ENCODE peak calls at places on chromosomes 5 and 9, in eight cellular contexts. One of them, this sample, is unnamed.

GRCh38 chr9:86983260-86984255 is 36.3 kb upstream of the GAS1 start:
- DNase-seq in naive thymus-derived CD8-positive, alpha-beta T cell: no peak
- DNase-seq in NCI-H1105: no peak
- DNase-seq in NCI-H2029: no peak
- DNase-seq in NCI-H1436: no peak
- DNase-seq in cardiac muscle cell: peak; percentile 99
- DNase-seq in Right ventricle myocardium superior: peak; percentile 41
- DNase-seq in tibial artery: no peak
- DNase-seq in this sample: no peak

GRCh38 chr5:107982703-107983425 is 312.1 kb upstream of the EFNA5 start:
- DNase-seq in NCI-H2029: no peak
- DNase-seq in NCI-H1105: peak; percentile 43
- DNase-seq in naive thymus-derived CD8-positive, alpha-beta T cell: no peak
- DNase-seq in cardiac muscle cell: no peak
- DNase-seq in NCI-H1436: peak; percentile 54
- DNase-seq in tibial artery: no peak
- DNase-seq in Right ventricle myocardium superior: no peak
- DNase-seq in this sample: peak; percentile 25

GRCh38 chr9:22682536-22683392 is 236.1 kb downstream of the DMRTA1 start:
- DNase-seq in NCI-H1436: no peak
- DNase-seq in cardiac muscle cell: no peak
- DNase-seq in Right ventricle myocardium superior: no peak
- DNase-seq in tibial artery: no peak
- DNase-seq in NCI-H1105: no peak
- DNase-seq in naive thymus-derived CD8-positive, alpha-beta T cell: no peak
- DNase-seq in NCI-H2029: peak; percentile 42
- DNase-seq in this sample: no peak

GRCh38 chr5:95747041-95747679 is 16.0 kb downstream of the RHOBTB3 start:
- DNase-seq in NCI-H2029: no peak
- DNase-seq in Right ventricle myocardium superior: no peak
- DNase-seq in cardiac muscle cell: no peak
- DNase-seq in naive thymus-derived CD8-positive, alpha-beta T cell: no peak
- DNase-seq in NCI-H1436: no peak
- DNase-seq in tibial artery: no peak
- DNase-seq in NCI-H1105: no peak
- DNase-seq in this sample: no peak

GRCh38 chr9:119005162-119005561 is 364.1 kb downstream of the BRINP1 start:
- DNase-seq in naive thymus-derived CD8-positive, alpha-beta T cell: no peak
- DNase-seq in NCI-H1436: no peak
- DNase-seq in cardiac muscle cell: no peak
- DNase-seq in tibial artery: no peak
- DNase-seq in NCI-H1105: no peak
- DNase-seq in NCI-H2029: no peak
- DNase-seq in Right ventricle myocardium superior: no peak
- DNase-seq in this sample: no peak

GRCh38 chr9:21153688-21154608 is 12.3 kb upstream of the IFNW1 start:
- DNase-seq in NCI-H2029: no peak
- DNase-seq in cardiac muscle cell: peak; percentile 45
- DNase-seq in Right ventricle myocardium superior: no peak
- DNase-seq in NCI-H1436: no peak
- DNase-seq in naive thymus-derived CD8-positive, alpha-beta T cell: no peak
- DNase-seq in tibial artery: no peak
- DNase-seq in NCI-H1105: no peak
- DNase-seq in this sample: peak; percentile 7

GRCh38 chr5:180205936-180206335 is 3.1 kb downstream of the RASGEF1C start:
- DNase-seq in cardiac muscle cell: no peak
- DNase-seq in NCI-H2029: no peak
- DNase-seq in tibial artery: no peak
- DNase-seq in Right ventricle myocardium superior: no peak
- DNase-seq in NCI-H1105: no peak
- DNase-seq in naive thymus-derived CD8-positive, alpha-beta T cell: no peak
- DNase-seq in NCI-H1436: no peak
- DNase-seq in this sample: no peak

GRCh38 chr5:145362261-145362660 is 472.9 kb downstream of the PRELID2 start:
- DNase-seq in cardiac muscle cell: peak; percentile 83
- DNase-seq in tibial artery: no peak
- DNase-seq in NCI-H1105: no peak
- DNase-seq in NCI-H1436: no peak
- DNase-seq in naive thymus-derived CD8-positive, alpha-beta T cell: no peak
- DNase-seq in NCI-H2029: no peak
- DNase-seq in Right ventricle myocardium superior: no peak
- DNase-seq in this sample: no peak

GRCh38 chr5:138631204-138631928 is 56.2 kb upstream of the HSPA9 start:
- DNase-seq in NCI-H1105: no peak
- DNase-seq in naive thymus-derived CD8-positive, alpha-beta T cell: no peak
- DNase-seq in NCI-H1436: no peak
- DNase-seq in tibial artery: no peak
- DNase-seq in NCI-H2029: no peak
- DNase-seq in cardiac muscle cell: no peak
- DNase-seq in Right ventricle myocardium superior: no peak
- DNase-seq in this sample: no peak

GRCh38 chr5:149170292-149170691 is 29.0 kb downstream of the ABLIM3 start:
- DNase-seq in Right ventricle myocardium superior: peak; percentile 39
- DNase-seq in NCI-H1436: no peak
- DNase-seq in cardiac muscle cell: peak; percentile 19
- DNase-seq in NCI-H1105: no peak
- DNase-seq in naive thymus-derived CD8-positive, alpha-beta T cell: no peak
- DNase-seq in NCI-H2029: no peak
- DNase-seq in tibial artery: no peak
- DNase-seq in this sample: no peak

GRCh38 chr9:87813119-87813463 is 69.6 kb upstream of the SPATA31E1 start:
- DNase-seq in NCI-H2029: no peak
- DNase-seq in Right ventricle myocardium superior: no peak
- DNase-seq in NCI-H1105: no peak
- DNase-seq in tibial artery: no peak
- DNase-seq in NCI-H1436: no peak
- DNase-seq in naive thymus-derived CD8-positive, alpha-beta T cell: no peak
- DNase-seq in cardiac muscle cell: no peak
- DNase-seq in this sample: no peak

GRCh38 chr9:114029311-114030170 is 48.6 kb downstream of the AMBP start:
- DNase-seq in naive thymus-derived CD8-positive, alpha-beta T cell: no peak
- DNase-seq in Right ventricle myocardium superior: no peak
- DNase-seq in tibial artery: no peak
- DNase-seq in NCI-H2029: no peak
- DNase-seq in NCI-H1436: no peak
- DNase-seq in cardiac muscle cell: no peak
- DNase-seq in NCI-H1105: no peak
- DNase-seq in this sample: no peak

GRCh38 chr9:1978941-1979340 is 36.2 kb upstream of the SMARCA2 start:
- DNase-seq in Right ventricle myocardium superior: peak; percentile 44
- DNase-seq in naive thymus-derived CD8-positive, alpha-beta T cell: no peak
- DNase-seq in NCI-H1105: no peak
- DNase-seq in NCI-H2029: no peak
- DNase-seq in tibial artery: no peak
- DNase-seq in cardiac muscle cell: peak; percentile 80
- DNase-seq in NCI-H1436: no peak
- DNase-seq in this sample: no peak

GRCh38 chr5:39714036-39714698 is 289.4 kb upstream of the DAB2 start:
- DNase-seq in cardiac muscle cell: peak; percentile 79
- DNase-seq in tibial artery: peak; percentile 32
- DNase-seq in Right ventricle myocardium superior: no peak
- DNase-seq in NCI-H1105: no peak
- DNase-seq in NCI-H1436: no peak
- DNase-seq in NCI-H2029: no peak
- DNase-seq in naive thymus-derived CD8-positive, alpha-beta T cell: peak; percentile 6
- DNase-seq in this sample: peak; percentile 44